ENCODE peak calls at places on chromosome 6, in five cellular contexts. B is SK-N-SH; G is right cardiac atrium; L is activated T-cell treated with anti-CD3 and anti-CD28 coated beads, Interleukin-2, amount 50 U/mL, for 4 hours; O is stimulated activated CD8-positive, alpha-beta memory T cell treated with anti-CD3 and anti-CD28 coated beads, Interleukin-15, amount 100 ng/mL, for 4 hours. T is an unnamed sample.

GRCh38 chr6:46293641-46294316 is 123.0 kb upstream of the ENPP5 start:
- DNase-seq in B (no peak), G (no peak), L (no peak), O (no peak), T (no peak)

GRCh38 chr6:5337573-5337972 is 76.3 kb downstream of the FARS2 start:
- DNase-seq in B (no peak), G (no peak), L (no peak), O (no peak), T (no peak)

GRCh38 chr6:74259931-74260330 is 563.9 kb downstream of the CD109 start:
- DNase-seq in B (no peak), G (no peak), L (no peak), O (no peak), T (no peak)

GRCh38 chr6:68649669-68650068 is 14.6 kb downstream of the ADGRB3 start:
- DNase-seq in B (no peak), G (no peak), L (no peak), O (no peak), T (no peak)

GRCh38 chr6:125302840-125303511 is 1.2 kb upstream of the HDDC2 start:
- DNase-seq in B (no peak), G (no peak), L (no peak), O (no peak), T (no peak)

GRCh38 chr6:24919404-24919892 is 16.3 kb downstream of the RIPOR2 start:
- DNase-seq in B (no peak), G (no peak), L (no peak), O (no peak), T (no peak)

GRCh38 chr6:75952132-75952531 is 120.3 kb downstream of the IMPG1 start:
- DNase-seq in B (no peak), G (no peak), L (no peak), O (no peak), T (no peak)

GRCh38 chr6:35259194-35259945 is at the start of gene ZNF76:
- DNase-seq in B (peak), G (peak), L (peak), O (peak), T (peak)

GRCh38 chr6:166381733-166382499 is 824 bp downstream of the MPC1 start:
- DNase-seq in B (peak), G (peak), L (peak), O (peak), T (no peak)

GRCh38 chr6:119289651-119290050 is 59.9 kb downstream of the MAN1A1 start:
- DNase-seq in B (no peak), G (no peak), L (no peak), O (no peak), T (no peak)

GRCh38 chr6:41177695-41178094 is 14.8 kb upstream of the TREM2 start:
- DNase-seq in B (no peak), G (no peak), L (no peak), O (no peak), T (no peak)

T was measured in COLO829.